ENCODE peak calls at places on chromosomes 11 and 22, in nine cellular contexts. One of them, this sample, is unnamed.

GRCh38 chr11:61657566-61657965 is 22.6 kb upstream of the DAGLA start:
- DNase-seq in mucosa of descending colon: no peak
- DNase-seq in neural progenitor cell: no peak
- DNase-seq in heart left ventricle: no peak
- DNase-seq in cardiac fibroblast: no peak
- DNase-seq in omental fat pad: no peak
- DNase-seq in fibroblast of lung: no peak
- DNase-seq in spleen: no peak
- DNase-seq in esophagus muscularis mucosa: no peak
- DNase-seq in this sample: no peak

GRCh38 chr22:17079572-17079971 is 5.2 kb upstream of the IL17RA start:
- DNase-seq in mucosa of descending colon: no peak
- DNase-seq in neural progenitor cell: no peak
- DNase-seq in heart left ventricle: no peak
- DNase-seq in cardiac fibroblast: peak; percentile 30
- DNase-seq in omental fat pad: no peak
- DNase-seq in fibroblast of lung: peak; percentile 12
- DNase-seq in spleen: no peak
- DNase-seq in esophagus muscularis mucosa: no peak
- DNase-seq in this sample: no peak

GRCh38 chr11:78039919-78040671 is 17.0 kb upstream of the KCTD14 start:
- DNase-seq in mucosa of descending colon: peak; percentile 84
- DNase-seq in neural progenitor cell: no peak
- DNase-seq in heart left ventricle: peak; percentile 72
- DNase-seq in cardiac fibroblast: peak; percentile 93
- DNase-seq in omental fat pad: peak; percentile 42
- DNase-seq in fibroblast of lung: peak; percentile 74
- DNase-seq in spleen: peak; percentile 79
- DNase-seq in esophagus muscularis mucosa: no peak
- DNase-seq in this sample: peak; percentile 32

GRCh38 chr11:57237204-57237681 is at the start of gene APLNR:
- DNase-seq in mucosa of descending colon: no peak
- DNase-seq in neural progenitor cell: peak; percentile 42
- DNase-seq in heart left ventricle: no peak
- DNase-seq in cardiac fibroblast: no peak
- DNase-seq in omental fat pad: no peak
- DNase-seq in fibroblast of lung: no peak
- DNase-seq in spleen: no peak
- DNase-seq in esophagus muscularis mucosa: no peak
- DNase-seq in this sample: peak; percentile 32

GRCh38 chr11:9267680-9268079 is 2.5 kb upstream of the DENND5A start:
- DNase-seq in mucosa of descending colon: no peak
- DNase-seq in neural progenitor cell: no peak
- DNase-seq in heart left ventricle: no peak
- DNase-seq in cardiac fibroblast: no peak
- DNase-seq in omental fat pad: no peak
- DNase-seq in fibroblast of lung: no peak
- DNase-seq in spleen: no peak
- DNase-seq in esophagus muscularis mucosa: no peak
- DNase-seq in this sample: no peak

GRCh38 chr11:125167292-125167953 is 2.9 kb downstream of the PKNOX2 start:
- DNase-seq in mucosa of descending colon: peak; percentile 34
- DNase-seq in neural progenitor cell: peak; percentile 87
- DNase-seq in heart left ventricle: no peak
- DNase-seq in cardiac fibroblast: peak; percentile 78
- DNase-seq in omental fat pad: no peak
- DNase-seq in fibroblast of lung: peak; percentile 55
- DNase-seq in spleen: peak; percentile 72
- DNase-seq in esophagus muscularis mucosa: no peak
- DNase-seq in this sample: peak; percentile 74

GRCh38 chr11:97996762-97997161 is 1024.0 kb upstream of the CNTN5 start:
- DNase-seq in mucosa of descending colon: no peak
- DNase-seq in neural progenitor cell: no peak
- DNase-seq in heart left ventricle: no peak
- DNase-seq in cardiac fibroblast: no peak
- DNase-seq in omental fat pad: no peak
- DNase-seq in fibroblast of lung: no peak
- DNase-seq in spleen: no peak
- DNase-seq in esophagus muscularis mucosa: no peak
- DNase-seq in this sample: no peak

GRCh38 chr22:44622147-44622427 is 79.9 kb upstream of the PRR5 start:
- DNase-seq in mucosa of descending colon: no peak
- DNase-seq in neural progenitor cell: peak; percentile 83
- DNase-seq in heart left ventricle: no peak
- DNase-seq in cardiac fibroblast: no peak
- DNase-seq in omental fat pad: no peak
- DNase-seq in fibroblast of lung: no peak
- DNase-seq in spleen: peak; percentile 70
- DNase-seq in esophagus muscularis mucosa: no peak
- DNase-seq in this sample: no peak

GRCh38 chr11:27468643-27469332 is 3.8 kb downstream of the LGR4 start:
- DNase-seq in mucosa of descending colon: no peak
- DNase-seq in neural progenitor cell: peak; percentile 36
- DNase-seq in heart left ventricle: no peak
- DNase-seq in cardiac fibroblast: peak; percentile 31
- DNase-seq in omental fat pad: no peak
- DNase-seq in fibroblast of lung: no peak
- DNase-seq in spleen: no peak
- DNase-seq in esophagus muscularis mucosa: no peak
- DNase-seq in this sample: no peak

GRCh38 chr11:119727523-119728081 is 1.4 kb downstream of the NECTIN1 start:
- DNase-seq in mucosa of descending colon: peak; percentile 84
- DNase-seq in neural progenitor cell: peak; percentile 95
- DNase-seq in heart left ventricle: peak; percentile 42
- DNase-seq in cardiac fibroblast: peak; percentile 10
- DNase-seq in omental fat pad: no peak
- DNase-seq in fibroblast of lung: no peak
- DNase-seq in spleen: peak; percentile 90
- DNase-seq in esophagus muscularis mucosa: no peak
- DNase-seq in this sample: peak; percentile 63

GRCh38 chr22:23035557-23036277 is 34.6 kb upstream of the GNAZ start:
- DNase-seq in mucosa of descending colon: no peak
- DNase-seq in neural progenitor cell: no peak
- DNase-seq in heart left ventricle: no peak
- DNase-seq in cardiac fibroblast: no peak
- DNase-seq in omental fat pad: no peak
- DNase-seq in fibroblast of lung: no peak
- DNase-seq in spleen: peak; percentile 84
- DNase-seq in esophagus muscularis mucosa: peak; percentile 75
- DNase-seq in this sample: no peak

GRCh38 chr22:39731881-39732555 is 161.5 kb downstream of the CACNA1I start:
- DNase-seq in mucosa of descending colon: no peak
- DNase-seq in neural progenitor cell: no peak
- DNase-seq in heart left ventricle: no peak
- DNase-seq in cardiac fibroblast: no peak
- DNase-seq in omental fat pad: no peak
- DNase-seq in fibroblast of lung: no peak
- DNase-seq in spleen: peak; percentile 68
- DNase-seq in esophagus muscularis mucosa: peak; percentile 90
- DNase-seq in this sample: no peak

GRCh38 chr11:65069217-65069616 is 10.9 kb upstream of the NAALADL1 start:
- DNase-seq in mucosa of descending colon: no peak
- DNase-seq in neural progenitor cell: no peak
- DNase-seq in heart left ventricle: no peak
- DNase-seq in cardiac fibroblast: no peak
- DNase-seq in omental fat pad: no peak
- DNase-seq in fibroblast of lung: no peak
- DNase-seq in spleen: no peak
- DNase-seq in esophagus muscularis mucosa: no peak
- DNase-seq in this sample: no peak

GRCh38 chr11:75223954-75224643 is 16.5 kb upstream of the TPBGL start:
- DNase-seq in mucosa of descending colon: no peak
- DNase-seq in neural progenitor cell: no peak
- DNase-seq in heart left ventricle: no peak
- DNase-seq in cardiac fibroblast: no peak
- DNase-seq in omental fat pad: no peak
- DNase-seq in fibroblast of lung: no peak
- DNase-seq in spleen: no peak
- DNase-seq in esophagus muscularis mucosa: no peak
- DNase-seq in this sample: no peak

GRCh38 chr11:130891326-130891725 is 25.0 kb downstream of the SNX19 start:
- DNase-seq in mucosa of descending colon: no peak
- DNase-seq in neural progenitor cell: no peak
- DNase-seq in heart left ventricle: no peak
- DNase-seq in cardiac fibroblast: peak; percentile 55
- DNase-seq in omental fat pad: no peak
- DNase-seq in fibroblast of lung: peak; percentile 75
- DNase-seq in spleen: no peak
- DNase-seq in esophagus muscularis mucosa: no peak
- DNase-seq in this sample: no peak

GRCh38 chr22:46803031-46803880 is 40.8 kb downstream of the TBC1D22A start:
- DNase-seq in mucosa of descending colon: peak; percentile 71
- DNase-seq in neural progenitor cell: peak; percentile 68
- DNase-seq in heart left ventricle: no peak
- DNase-seq in cardiac fibroblast: peak; percentile 32
- DNase-seq in omental fat pad: no peak
- DNase-seq in fibroblast of lung: peak; percentile 9
- DNase-seq in spleen: peak; percentile 93
- DNase-seq in esophagus muscularis mucosa: no peak
- DNase-seq in this sample: peak; percentile 67

GRCh38 chr22:38204784-38205183 is 3.0 kb downstream of the MAFF start:
- DNase-seq in mucosa of descending colon: no peak
- DNase-seq in neural progenitor cell: no peak
- DNase-seq in heart left ventricle: no peak
- DNase-seq in cardiac fibroblast: no peak
- DNase-seq in omental fat pad: no peak
- DNase-seq in fibroblast of lung: no peak
- DNase-seq in spleen: no peak
- DNase-seq in esophagus muscularis mucosa: no peak
- DNase-seq in this sample: no peak

GRCh38 chr11:124725719-124726105 is 14.0 kb upstream of the NRGN start:
- DNase-seq in mucosa of descending colon: no peak
- DNase-seq in neural progenitor cell: no peak
- DNase-seq in heart left ventricle: no peak
- DNase-seq in cardiac fibroblast: peak; percentile 71
- DNase-seq in omental fat pad: no peak
- DNase-seq in fibroblast of lung: peak; percentile 34
- DNase-seq in spleen: no peak
- DNase-seq in esophagus muscularis mucosa: no peak
- DNase-seq in this sample: no peak

GRCh38 chr11:11555228-11555627 is 66.6 kb downstream of the GALNT18 start:
- DNase-seq in mucosa of descending colon: no peak
- DNase-seq in neural progenitor cell: peak; percentile 53
- DNase-seq in heart left ventricle: peak; percentile 71
- DNase-seq in cardiac fibroblast: no peak
- DNase-seq in omental fat pad: no peak
- DNase-seq in fibroblast of lung: no peak
- DNase-seq in spleen: no peak
- DNase-seq in esophagus muscularis mucosa: no peak
- DNase-seq in this sample: peak; percentile 42

GRCh38 chr22:26134654-26135330 is 34.5 kb upstream of the SEZ6L start:
- DNase-seq in mucosa of descending colon: no peak
- DNase-seq in neural progenitor cell: no peak
- DNase-seq in heart left ventricle: no peak
- DNase-seq in cardiac fibroblast: no peak
- DNase-seq in omental fat pad: no peak
- DNase-seq in fibroblast of lung: no peak
- DNase-seq in spleen: no peak
- DNase-seq in esophagus muscularis mucosa: peak; percentile 62
- DNase-seq in this sample: no peak
- TF ChIP-seq CTCF in mucosa of descending colon: no peak
- TF ChIP-seq CTCF in neural progenitor cell: peak; percentile 50
- TF ChIP-seq CTCF in heart left ventricle: no peak
- TF ChIP-seq CTCF in cardiac fibroblast: no peak
- TF ChIP-seq CTCF in omental fat pad: no peak
- TF ChIP-seq CTCF in fibroblast of lung: no peak
- TF ChIP-seq CTCF in spleen: no peak
- TF ChIP-seq CTCF in esophagus muscularis mucosa: no peak
- TF ChIP-seq CTCF in this sample: peak; percentile 15

GRCh38 chr22:47837703-47838102 is 1075.3 kb downstream of the TBC1D22A start:
- DNase-seq in mucosa of descending colon: no peak
- DNase-seq in neural progenitor cell: peak; percentile 49
- DNase-seq in heart left ventricle: no peak
- DNase-seq in cardiac fibroblast: peak; percentile 13
- DNase-seq in omental fat pad: no peak
- DNase-seq in fibroblast of lung: peak; percentile 28
- DNase-seq in spleen: no peak
- DNase-seq in esophagus muscularis mucosa: no peak
- DNase-seq in this sample: no peak
- TF ChIP-seq CTCF in mucosa of descending colon: no peak
- TF ChIP-seq CTCF in neural progenitor cell: peak; percentile 56
- TF ChIP-seq CTCF in heart left ventricle: no peak
- TF ChIP-seq CTCF in cardiac fibroblast: peak; percentile 39
- TF ChIP-seq CTCF in omental fat pad: no peak
- TF ChIP-seq CTCF in fibroblast of lung: peak; percentile 30
- TF ChIP-seq CTCF in spleen: peak; percentile 16
- TF ChIP-seq CTCF in esophagus muscularis mucosa: no peak
- TF ChIP-seq CTCF in this sample: peak; percentile 31

GRCh38 chr11:44939673-44940072 is 11.0 kb downstream of the TP53I11 start:
- DNase-seq in mucosa of descending colon: no peak
- DNase-seq in neural progenitor cell: peak; percentile 51
- DNase-seq in heart left ventricle: no peak
- DNase-seq in cardiac fibroblast: peak; percentile 42
- DNase-seq in omental fat pad: no peak
- DNase-seq in fibroblast of lung: peak; percentile 26
- DNase-seq in spleen: no peak
- DNase-seq in esophagus muscularis mucosa: no peak
- DNase-seq in this sample: no peak
- TF ChIP-seq CTCF in mucosa of descending colon: no peak
- TF ChIP-seq CTCF in neural progenitor cell: peak; percentile 42
- TF ChIP-seq CTCF in heart left ventricle: peak; percentile 50
- TF ChIP-seq CTCF in cardiac fibroblast: peak; percentile 22
- TF ChIP-seq CTCF in omental fat pad: no peak
- TF ChIP-seq CTCF in fibroblast of lung: peak; percentile 44
- TF ChIP-seq CTCF in spleen: peak; percentile 58
- TF ChIP-seq CTCF in esophagus muscularis mucosa: no peak
- TF ChIP-seq CTCF in this sample: peak; percentile 25

GRCh38 chr11:89625171-89625570 is 84.9 kb upstream of the TRIM77 start:
- DNase-seq in mucosa of descending colon: no peak
- DNase-seq in neural progenitor cell: no peak
- DNase-seq in heart left ventricle: no peak
- DNase-seq in cardiac fibroblast: no peak
- DNase-seq in omental fat pad: no peak
- DNase-seq in fibroblast of lung: no peak
- DNase-seq in spleen: no peak
- DNase-seq in esophagus muscularis mucosa: no peak
- DNase-seq in this sample: no peak
- TF ChIP-seq CTCF in mucosa of descending colon: no peak
- TF ChIP-seq CTCF in neural progenitor cell: peak; percentile 50
- TF ChIP-seq CTCF in heart left ventricle: no peak
- TF ChIP-seq CTCF in cardiac fibroblast: no peak
- TF ChIP-seq CTCF in omental fat pad: no peak
- TF ChIP-seq CTCF in fibroblast of lung: peak; percentile 22
- TF ChIP-seq CTCF in spleen: no peak
- TF ChIP-seq CTCF in esophagus muscularis mucosa: no peak
- TF ChIP-seq CTCF in this sample: no peak

DNA sequence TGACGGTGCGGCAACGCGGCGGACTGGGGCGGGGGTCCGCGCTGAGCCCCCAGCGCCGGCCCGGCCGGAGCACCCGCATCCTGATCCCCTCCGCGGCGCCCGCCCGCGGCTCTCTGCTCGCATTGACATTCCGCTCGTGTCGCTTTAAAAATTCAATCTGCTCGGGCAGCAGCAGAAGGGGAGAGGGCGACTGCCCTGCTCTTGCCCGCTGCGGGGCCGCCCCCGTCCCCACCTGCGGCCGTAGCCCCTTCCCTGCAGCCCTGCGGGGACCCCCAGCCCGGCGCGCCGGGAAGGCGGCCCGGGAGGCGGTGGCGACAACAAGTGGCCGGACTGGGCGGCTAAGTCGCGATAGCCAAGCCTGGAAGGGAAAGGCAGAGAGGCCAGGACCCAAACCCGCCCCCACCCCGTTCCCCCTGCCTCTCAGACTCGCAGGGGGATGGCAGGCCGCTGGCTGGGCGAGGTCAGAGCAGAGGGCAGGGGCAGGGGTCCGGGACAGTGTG is 1.1 kb downstream of the CABP7 start:
- DNase-seq in mucosa of descending colon: no peak
- DNase-seq in neural progenitor cell: peak; percentile 40
- DNase-seq in heart left ventricle: no peak
- DNase-seq in cardiac fibroblast: no peak
- DNase-seq in omental fat pad: no peak
- DNase-seq in fibroblast of lung: no peak
- DNase-seq in spleen: no peak
- DNase-seq in esophagus muscularis mucosa: no peak
- DNase-seq in this sample: no peak
- TF ChIP-seq CTCF in mucosa of descending colon: no peak
- TF ChIP-seq CTCF in neural progenitor cell: no peak
- TF ChIP-seq CTCF in heart left ventricle: no peak
- TF ChIP-seq CTCF in cardiac fibroblast: no peak
- TF ChIP-seq CTCF in omental fat pad: no peak
- TF ChIP-seq CTCF in fibroblast of lung: no peak
- TF ChIP-seq CTCF in spleen: no peak
- TF ChIP-seq CTCF in esophagus muscularis mucosa: no peak
- TF ChIP-seq CTCF in this sample: no peak

This sample was measured in nephron progenitor cell.